ENCODE peak calls at places on chromosomes 3 and 15, in four cellular contexts. T is mammary epithelial cell, U is H9, R is tibial nerve. N is an unnamed sample. For H3K27me3 and H3K4me1, the result is how much of the 10 kb centered on the place peaks cover.

GRCh38 chr15:87669846-87670245 is 586.7 kb downstream of the NTRK3 start:
- DNase-seq in U (no peak), T (no peak), R (no peak), N (no peak)

GRCh38 chr3:164533275-164533674 is 545.0 kb downstream of the SI start:
- DNase-seq in T (no peak), U (no peak), R (no peak), N (no peak)

GRCh38 chr3:188683032-188683491 is 488.7 kb upstream of the TPRG1 start:
- DNase-seq in R (no peak), U (no peak), T (peak), N (no peak)

GRCh38 chr3:105365536-105366301 is 990 bp upstream of the ALCAM start:
- DNase-seq in U (peak), T (peak), R (no peak), N (no peak)

GRCh38 chr15:92899910-92900711 is at the start of gene CHD2:
- DNase-seq in R (no peak), T (peak), U (peak), N (peak)

GRCh38 chr3:120364101-120364500 is 14.9 kb upstream of the LRRC58 start:
- DNase-seq in T (no peak), U (no peak), R (no peak), N (no peak)

GRCh38 chr15:88563638-88564037 is 17.2 kb upstream of the DET1 start:
- DNase-seq in R (no peak), T (no peak), U (no peak), N (no peak)

GRCh38 chr3:133058243-133058642 is 20.1 kb downstream of the TMEM108 start:
- DNase-seq in T (no peak), R (no peak), U (peak), N (no peak)

GRCh38 chr15:85781099-85781498 is 13.6 kb downstream of the KLHL25 start:
- DNase-seq in T (no peak), U (no peak), R (no peak), N (no peak)

GRCh38 chr3:69250014-69250413 is 127.6 kb upstream of the LMOD3 start:
- DNase-seq in U (peak), T (no peak), R (no peak), N (peak)

GRCh38 chr3:110180733-110181132 is 843.4 kb upstream of the DPPA4 start:
- DNase-seq in U (no peak), R (no peak), T (no peak), N (no peak)

GRCh38 chr3:81816473-81817260 is 55.2 kb upstream of the GBE1 start:
- DNase-seq in U (no peak), T (no peak), R (no peak), N (no peak)

GRCh38 chr3:42600958-42601675 is 631 bp downstream of the NKTR start:
- DNase-seq in R (peak), U (peak), T (peak), N (no peak)

GRCh38 chr3:99627062-99627826 is 11.2 kb upstream of the COL8A1 start:
- DNase-seq in R (no peak), T (peak), U (no peak), N (no peak)

GRCh38 chr3:8470801-8471200 is 30.8 kb upstream of the LMCD1 start:
- DNase-seq in T (no peak), U (no peak), R (no peak), N (no peak)

GRCh38 chr15:68789041-68789920 is 31.4 kb downstream of the ANP32A start:
- DNase-seq in U (no peak), T (peak), R (no peak), N (no peak)

GRCh38 chr15:57509965-57510364 is 81.7 kb upstream of the MYZAP start:
- DNase-seq in T (no peak), R (no peak), U (no peak), N (no peak)

GRCh38 chr3:105611304-105612192 is 244.8 kb downstream of the ALCAM start:
- DNase-seq in U (no peak), T (peak), R (no peak), N (peak)

GRCh38 chr15:91759560-91759959 is 93.9 kb upstream of the SLCO3A1 start:
- DNase-seq in R (no peak), T (no peak), U (no peak), N (no peak)

GRCh38 chr15:48507416-48508065 is 138.0 kb downstream of the FBN1 start:
- DNase-seq in U (peak), T (peak), R (no peak), N (no peak)

GRCh38 chr15:54594115-54594514 is 602.6 kb downstream of the RSL24D1 start:
- DNase-seq in R (no peak), U (no peak), T (no peak), N (no peak)

GRCh38 chr15:92833493-92834271 is 66.4 kb upstream of the CHD2 start:
- DNase-seq in T (no peak), R (no peak), U (no peak), N (no peak)

GRCh38 chr3:105807701-105808100 is 61.1 kb downstream of the CBLB start:
- DNase-seq in T (no peak), U (no peak), R (no peak), N (no peak)

GRCh38 chr3:42498791-42499477 is 3.5 kb upstream of the VIPR1 start:
- DNase-seq in U (peak), R (no peak), T (no peak), N (peak)

GRCh38 chr3:98741121-98741716 is 21.9 kb upstream of the ST3GAL6 start:
- DNase-seq in T (peak), U (no peak), R (no peak), N (peak)

DNA sequence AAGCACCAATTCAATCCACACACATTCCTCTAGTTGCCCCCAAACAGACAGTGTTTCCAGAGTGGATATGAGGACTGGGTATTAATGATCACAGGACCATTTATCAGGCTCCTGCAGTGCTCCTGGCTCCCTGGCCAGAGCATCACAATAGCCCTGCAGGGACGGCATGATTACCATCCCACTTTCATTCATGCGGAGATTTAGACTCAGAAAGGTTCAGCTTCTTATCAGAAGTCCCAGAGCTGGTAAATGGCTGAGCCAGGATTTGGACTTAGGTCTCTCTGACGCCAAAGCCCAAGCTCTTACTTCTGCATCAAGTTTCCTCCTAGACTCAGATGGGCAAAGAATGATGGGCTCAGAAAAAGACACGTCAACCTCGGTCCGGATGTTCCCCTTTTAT is 2.9 kb upstream of the EPHB3 start:
- DNase-seq in U (no peak), R (no peak), T (no peak), N (no peak)
- H3K27me3 ChIP-seq in U (under half), R (under half), T (under half), N (under half)

DNA sequence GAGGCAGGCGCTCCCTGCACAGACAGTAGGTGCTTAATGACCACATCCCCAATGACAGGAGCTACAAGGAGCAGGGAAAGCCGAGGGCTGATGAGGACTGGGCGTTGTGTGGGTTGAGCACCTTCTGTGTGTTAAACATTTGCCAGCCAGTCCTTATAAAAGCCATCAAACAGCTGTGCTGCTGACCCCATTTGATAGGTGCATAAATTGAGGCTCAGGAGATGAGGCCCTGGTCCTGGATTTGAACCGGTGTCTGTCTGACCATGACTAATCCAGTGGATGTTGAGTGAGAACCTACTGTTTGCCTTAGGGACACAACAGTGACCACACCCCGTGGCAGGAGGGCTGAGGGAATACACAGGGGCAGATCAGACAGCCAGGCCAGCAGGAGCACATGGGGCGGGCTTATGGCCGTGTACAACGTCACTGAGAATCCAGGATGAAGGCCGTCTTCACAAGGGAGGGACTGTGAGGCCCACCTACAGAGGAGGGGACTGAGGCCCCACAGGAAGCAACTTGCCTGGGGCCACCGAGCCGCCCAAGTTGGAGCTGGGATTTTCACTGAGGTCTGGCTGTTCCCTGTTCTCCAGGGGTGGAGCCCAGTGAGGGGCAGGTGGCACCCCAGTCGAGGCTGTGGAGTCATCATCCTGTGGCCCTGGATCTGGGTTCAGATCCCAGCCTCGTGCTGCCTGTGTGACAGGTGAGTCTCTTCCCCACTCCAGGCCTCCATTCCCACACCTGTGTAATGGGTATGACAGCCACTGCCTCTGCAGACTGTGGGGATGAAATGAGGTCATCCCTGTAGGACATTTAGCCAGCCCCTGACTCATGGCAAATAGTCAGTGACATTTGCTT is 6.1 kb upstream of the PLXND1 start:
- DNase-seq in T (no peak), U (no peak), R (no peak), N (no peak)
- H3K4me1 ChIP-seq in T (under half), U (under half), R (under half), N (under half)

DNA sequence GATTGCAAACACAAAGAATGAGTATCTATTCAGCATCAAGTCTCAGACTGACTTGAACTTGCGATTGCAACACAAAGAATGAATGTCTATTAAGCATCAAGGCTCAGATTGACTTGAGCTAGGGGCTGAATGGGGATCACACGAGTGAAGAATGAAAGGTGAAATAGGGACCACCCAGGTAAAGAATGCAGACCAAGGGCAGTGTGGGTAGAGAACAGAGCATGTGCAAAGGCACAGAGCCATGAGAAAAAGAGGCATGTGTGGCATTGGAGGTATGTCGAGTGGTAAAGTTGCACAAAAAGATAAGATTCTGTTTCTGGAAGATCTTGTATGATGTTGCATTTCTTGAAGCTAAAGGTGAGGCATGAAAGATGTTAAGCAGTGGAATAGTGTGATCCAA is 119.4 kb upstream of the GPR149 start:
- DNase-seq in U (no peak), R (no peak), T (no peak), N (no peak)
- H3K27me3 ChIP-seq in U (under half), R (under half), T (under half), N (under half)

GRCh38 chr3:16908006-16908405 is 23.3 kb downstream of the PLCL2 start:
- DNase-seq in T (no peak), R (no peak), U (no peak), N (no peak)
- H3K4me1 ChIP-seq in T (under half), R (under half), U (under half), N (under half)

GRCh38 chr3:186362409-186362757 is 349 bp upstream of the DGKG start:
- DNase-seq in R (no peak), T (no peak), U (no peak), N (no peak)

GRCh38 chr3:186361612-186362408 is at the start of gene DGKG:
- DNase-seq in T (peak), U (peak), R (peak), N (peak)

GRCh38 chr3:186360779-186361178 is 1.3 kb downstream of the DGKG start:
- DNase-seq in U (peak), T (no peak), R (no peak), N (no peak)

GRCh38 chr3:186361246-186361611 is 805 bp downstream of the DGKG start:
- DNase-seq in T (no peak), R (no peak), U (no peak), N (no peak)

DNA sequence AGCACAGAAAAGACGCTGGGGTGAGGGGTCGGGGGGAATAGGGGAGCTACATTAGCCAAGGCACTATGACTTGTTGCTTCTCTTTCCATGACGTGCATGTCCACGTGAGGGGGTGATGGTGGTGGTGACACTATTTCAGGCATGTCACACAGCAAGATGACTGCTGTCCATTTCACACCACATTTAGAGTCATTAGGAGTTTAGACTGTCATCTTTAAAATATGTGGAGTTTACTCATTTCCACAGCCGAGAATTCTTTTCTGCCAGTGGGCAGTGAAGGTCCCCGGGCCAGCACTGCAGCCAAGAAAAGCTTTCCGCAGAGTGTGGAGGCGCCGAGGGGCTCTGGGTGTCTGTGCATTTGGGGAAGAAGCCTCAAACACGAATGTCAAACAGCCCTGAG is 954 bp upstream of the DGKG start:
- DNase-seq in R (no peak), T (no peak), U (no peak), N (no peak)
- H3K27me3 ChIP-seq in R (under half), T (under half), U (under half), N (under half)

DNA sequence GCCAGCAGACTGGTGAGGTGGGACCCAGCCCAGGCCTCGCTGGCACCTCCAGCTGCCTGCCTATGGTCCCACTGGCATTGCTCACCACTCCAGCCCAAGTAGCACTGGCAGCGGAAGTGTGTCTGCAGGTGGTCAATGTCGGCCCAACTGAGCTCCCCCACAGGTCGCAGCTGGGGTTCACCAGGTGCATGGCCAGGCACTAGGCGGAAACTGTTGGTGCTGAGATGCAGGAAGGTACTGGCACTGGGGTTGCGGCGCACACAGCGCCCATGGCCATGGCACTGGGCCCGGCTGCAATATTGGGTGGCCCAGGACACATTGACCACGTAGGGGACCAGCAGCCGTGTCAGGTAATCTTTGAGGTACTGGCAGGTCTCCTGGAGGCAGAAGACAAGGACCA is 4.4 kb downstream of the HYAL2 start:
- DNase-seq in T (no peak), R (no peak), U (no peak), N (no peak)
- H3K4me1 ChIP-seq in T (half or more), R (under half), U (under half), N (under half)

DNA sequence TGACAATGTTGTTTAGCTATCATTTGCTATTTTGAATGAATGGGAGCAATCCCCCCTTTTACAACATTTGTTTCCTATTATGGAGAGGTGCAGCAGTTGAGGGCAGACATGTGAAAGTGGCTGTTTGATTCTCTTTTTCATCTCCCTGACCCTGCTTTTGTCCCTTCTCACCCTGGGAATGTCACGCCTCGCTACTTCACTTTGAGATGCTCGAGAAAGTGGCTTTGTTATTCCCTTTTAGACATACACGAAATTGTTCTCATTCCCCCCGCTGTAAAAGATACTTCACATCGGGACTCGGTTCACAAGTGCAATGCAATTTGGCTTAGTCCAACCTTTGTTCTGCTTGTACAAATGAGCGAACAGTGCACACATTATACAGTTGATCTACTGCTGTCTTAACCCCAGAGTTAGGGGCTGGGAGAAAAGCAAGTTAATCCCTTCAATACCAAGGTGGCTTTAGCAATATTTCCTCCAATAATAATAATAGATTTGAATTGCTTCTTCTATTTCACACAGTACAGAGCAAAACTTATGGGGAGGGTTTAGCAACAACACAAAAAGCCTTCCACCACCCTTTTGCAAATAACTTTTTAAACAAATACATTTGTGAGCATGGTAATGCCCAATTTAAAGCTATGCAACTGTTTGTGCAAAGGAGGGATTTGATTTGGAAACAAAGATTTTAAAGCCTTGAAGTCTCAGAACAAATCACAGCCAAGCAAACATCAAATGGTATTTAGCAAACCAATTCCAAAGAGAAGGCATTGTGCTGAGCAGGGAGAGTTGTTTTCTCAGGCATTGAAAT is 5.7 kb upstream of the FOXB1 start:
- DNase-seq in R (no peak), U (no peak), T (no peak), N (no peak)
- H3K27me3 ChIP-seq in R (half or more), U (under half), T (half or more), N (under half)

N was measured in Caco-2.